ENCODE peak calls at places on chromosome 12, in five cellular contexts. One of them, this sample, is unnamed.

GRCh38 chr12:99907210-99907609 is 77.5 kb downstream of the ANKS1B start:
- DNase-seq in cardiac muscle cell: no peak
- DNase-seq in fibroblast of pulmonary artery: no peak
- DNase-seq in hippocampal formation: no peak
- DNase-seq in NCI-H345: no peak
- DNase-seq in this sample: no peak

GRCh38 chr12:68462799-68463198 is 130.6 kb upstream of the MDM1 start:
- DNase-seq in cardiac muscle cell: no peak
- DNase-seq in fibroblast of pulmonary artery: no peak
- DNase-seq in hippocampal formation: no peak
- DNase-seq in NCI-H345: no peak
- DNase-seq in this sample: no peak

GRCh38 chr12:102907918-102908317 is 9.1 kb downstream of the PAH start:
- DNase-seq in cardiac muscle cell: no peak
- DNase-seq in fibroblast of pulmonary artery: no peak
- DNase-seq in hippocampal formation: no peak
- DNase-seq in NCI-H345: no peak
- DNase-seq in this sample: no peak

GRCh38 chr12:47939009-47939601 is 24.3 kb upstream of the TMEM106C start:
- DNase-seq in cardiac muscle cell: no peak
- DNase-seq in fibroblast of pulmonary artery: no peak
- DNase-seq in hippocampal formation: no peak
- DNase-seq in NCI-H345: no peak
- DNase-seq in this sample: no peak

GRCh38 chr12:49698619-49699545 is 8.3 kb downstream of the FMNL3 start:
- DNase-seq in cardiac muscle cell: peak
- DNase-seq in fibroblast of pulmonary artery: peak
- DNase-seq in hippocampal formation: no peak
- DNase-seq in NCI-H345: no peak
- DNase-seq in this sample: peak

GRCh38 chr12:53068811-53069585 is 10.2 kb downstream of the SPRYD3 start:
- DNase-seq in cardiac muscle cell: no peak
- DNase-seq in fibroblast of pulmonary artery: no peak
- DNase-seq in hippocampal formation: no peak
- DNase-seq in NCI-H345: no peak
- DNase-seq in this sample: no peak

GRCh38 chr12:98533723-98534251 is 18.4 kb downstream of the TMPO start:
- DNase-seq in cardiac muscle cell: peak
- DNase-seq in fibroblast of pulmonary artery: peak
- DNase-seq in hippocampal formation: no peak
- DNase-seq in NCI-H345: no peak
- DNase-seq in this sample: no peak

GRCh38 chr12:94285954-94286579 is 137.7 kb downstream of the PLXNC1 start:
- DNase-seq in cardiac muscle cell: no peak
- DNase-seq in fibroblast of pulmonary artery: no peak
- DNase-seq in hippocampal formation: no peak
- DNase-seq in NCI-H345: no peak
- DNase-seq in this sample: no peak

GRCh38 chr12:114665411-114666181 is 18.4 kb downstream of the TBX3 start:
- DNase-seq in cardiac muscle cell: no peak
- DNase-seq in fibroblast of pulmonary artery: no peak
- DNase-seq in hippocampal formation: no peak
- DNase-seq in NCI-H345: no peak
- DNase-seq in this sample: no peak

GRCh38 chr12:29428630-29429029 is 47.7 kb upstream of the ERGIC2 start:
- DNase-seq in cardiac muscle cell: no peak
- DNase-seq in fibroblast of pulmonary artery: peak
- DNase-seq in hippocampal formation: no peak
- DNase-seq in NCI-H345: no peak
- DNase-seq in this sample: peak

This sample was measured in lung microvascular endothelial cell.